ENCODE peak calls at places on chromosome 18, in eight cellular contexts. Y, N, E, D, F, I, V and W are unnamed samples.

GRCh38 chr18:65750421-65751144 is at the start of gene CDH7:
- DNase-seq in Y (no peak), N (peak), E (no peak), D (no peak), F (no peak), I (no peak), V (no peak), W (peak)

GRCh38 chr18:42545825-42546224 is 569.7 kb downstream of the RIT2 start:
- DNase-seq in Y (no peak), N (no peak), E (no peak), D (no peak), F (peak), I (no peak), V (no peak), W (no peak)

GRCh38 chr18:79905389-79905911 is 46.0 kb downstream of the SLC66A2 start:
- DNase-seq in Y (no peak), N (no peak), E (no peak), D (no peak), F (no peak), I (no peak), V (no peak), W (no peak)

GRCh38 chr18:13612111-13612997 is 114.0 kb downstream of the FAM210A start:
- DNase-seq in Y (no peak), N (no peak), E (no peak), D (no peak), F (no peak), I (no peak), V (no peak), W (no peak)

GRCh38 chr18:35756506-35757117 is 175.1 kb downstream of the GALNT1 start:
- DNase-seq in Y (no peak), N (peak), E (no peak), D (peak), F (peak), I (no peak), V (no peak), W (peak)

GRCh38 chr18:11052800-11053199 is 96.6 kb downstream of the PIEZO2 start:
- DNase-seq in Y (no peak), N (no peak), E (no peak), D (no peak), F (no peak), I (no peak), V (no peak), W (no peak)

GRCh38 chr18:72700961-72701710 is 157.0 kb upstream of the CBLN2 start:
- DNase-seq in Y (no peak), N (no peak), E (no peak), D (no peak), F (peak), I (no peak), V (no peak), W (no peak)

GRCh38 chr18:71809711-71810110 is 734.4 kb downstream of the CBLN2 start:
- DNase-seq in Y (no peak), N (no peak), E (no peak), D (no peak), F (no peak), I (no peak), V (no peak), W (no peak)

GRCh38 chr18:64734063-64734462 is 585.2 kb upstream of the LINC00305 start:
- DNase-seq in Y (no peak), N (no peak), E (no peak), D (no peak), F (no peak), I (no peak), V (no peak), W (no peak)

GRCh38 chr18:14179306-14179705 is 47.1 kb upstream of the ZNF519 start:
- DNase-seq in Y (no peak), N (no peak), E (no peak), D (peak), F (peak), I (no peak), V (no peak), W (no peak)

GRCh38 chr18:58391932-58392331 is 237.0 kb downstream of the ALPK2 start:
- DNase-seq in Y (no peak), N (no peak), E (no peak), D (no peak), F (no peak), I (no peak), V (no peak), W (no peak)

GRCh38 chr18:136433-136832 is 21.9 kb upstream of the USP14 start:
- DNase-seq in Y (no peak), N (no peak), E (no peak), D (no peak), F (no peak), I (no peak), V (no peak), W (no peak)

GRCh38 chr18:13813271-13813849 is 10.6 kb upstream of the MC5R start:
- DNase-seq in Y (no peak), N (peak), E (no peak), D (peak), F (peak), I (peak), V (peak), W (peak)

GRCh38 chr18:34795070-34795740 is 85.1 kb downstream of the DTNA start:
- DNase-seq in Y (no peak), N (no peak), E (no peak), D (no peak), F (no peak), I (no peak), V (no peak), W (no peak)

GRCh38 chr18:34048423-34048822 is 176.3 kb downstream of the NOL4 start:
- DNase-seq in Y (no peak), N (no peak), E (no peak), D (no peak), F (no peak), I (no peak), V (no peak), W (no peak)

GRCh38 chr18:77131100-77131651 is 1.4 kb downstream of the MBP start:
- DNase-seq in Y (no peak), N (no peak), E (no peak), D (no peak), F (peak), I (no peak), V (no peak), W (no peak)

GRCh38 chr18:35620765-35621164 is 39.2 kb downstream of the GALNT1 start:
- DNase-seq in Y (no peak), N (no peak), E (no peak), D (no peak), F (no peak), I (no peak), V (no peak), W (no peak)

GRCh38 chr18:13501896-13502295 is 224.5 kb downstream of the FAM210A start:
- DNase-seq in Y (no peak), N (no peak), E (no peak), D (no peak), F (no peak), I (peak), V (no peak), W (no peak)

GRCh38 chr18:77648415-77648814 is 398.8 kb downstream of the GALR1 start:
- DNase-seq in Y (no peak), N (no peak), E (no peak), D (no peak), F (no peak), I (no peak), V (no peak), W (no peak)

GRCh38 chr18:11862468-11863137 is 11.4 kb downstream of the CHMP1B start:
- DNase-seq in Y (no peak), N (no peak), E (no peak), D (no peak), F (no peak), I (no peak), V (no peak), W (no peak)

GRCh38 chr18:73099759-73100158 is 232.0 kb upstream of the NETO1 start:
- DNase-seq in Y (no peak), N (no peak), E (no peak), D (no peak), F (no peak), I (no peak), V (no peak), W (no peak)

GRCh38 chr18:54775686-54776085 is 52.6 kb upstream of the RAB27B start:
- DNase-seq in Y (no peak), N (no peak), E (no peak), D (peak), F (peak), I (no peak), V (no peak), W (no peak)

GRCh38 chr18:47215554-47216138 is 35.8 kb downstream of the SKOR2 start:
- DNase-seq in Y (peak), N (peak), E (no peak), D (peak), F (peak), I (no peak), V (peak), W (peak)

GRCh38 chr18:46468431-46469180 is 188.4 kb downstream of the LOXHD1 start:
- DNase-seq in Y (no peak), N (no peak), E (no peak), D (no peak), F (no peak), I (no peak), V (no peak), W (no peak)

GRCh38 chr18:54822872-54823845 is 5.1 kb upstream of the RAB27B start:
- DNase-seq in Y (peak), N (no peak), E (no peak), D (peak), F (peak), I (no peak), V (peak), W (no peak)

GRCh38 chr18:28176674-28176932 is 327 bp downstream of the CDH2 start:
- DNase-seq in Y (no peak), N (peak), E (no peak), D (peak), F (no peak), I (no peak), V (no peak), W (no peak)

GRCh38 chr18:6609882-6610281 is 119.6 kb upstream of the ARHGAP28 start:
- DNase-seq in Y (no peak), N (no peak), E (no peak), D (no peak), F (no peak), I (no peak), V (no peak), W (no peak)

GRCh38 chr18:74342416-74343043 is 26.9 kb downstream of the C18orf63 start:
- DNase-seq in Y (no peak), N (peak), E (no peak), D (no peak), F (peak), I (no peak), V (peak), W (peak)

GRCh38 chr18:50453732-50454131 is 78.9 kb downstream of the SKA1 start:
- DNase-seq in Y (no peak), N (no peak), E (no peak), D (no peak), F (no peak), I (no peak), V (no peak), W (no peak)

GRCh38 chr18:21267370-21267769 is 25.3 kb downstream of the GREB1L start:
- DNase-seq in Y (no peak), N (no peak), E (no peak), D (no peak), F (no peak), I (no peak), V (no peak), W (no peak)

GRCh38 chr18:27713037-27713726 is 463.7 kb downstream of the CDH2 start:
- DNase-seq in Y (no peak), N (no peak), E (no peak), D (no peak), F (peak), I (no peak), V (no peak), W (no peak)

GRCh38 chr18:3816601-3817363 is 366.8 kb downstream of the TGIF1 start:
- DNase-seq in Y (peak), N (no peak), E (no peak), D (peak), F (peak), I (no peak), V (peak), W (no peak)

GRCh38 chr18:76908277-76908676 is 85.9 kb downstream of the ZNF236 start:
- DNase-seq in Y (no peak), N (no peak), E (no peak), D (no peak), F (no peak), I (no peak), V (no peak), W (no peak)

GRCh38 chr18:21742323-21742687 is 1.7 kb downstream of the MIB1 start:
- DNase-seq in Y (no peak), N (no peak), E (no peak), D (no peak), F (no peak), I (no peak), V (no peak), W (no peak)

GRCh38 chr18:68791801-68792200 is 6.1 kb upstream of the CCDC102B start:
- DNase-seq in Y (no peak), N (no peak), E (no peak), D (no peak), F (no peak), I (no peak), V (no peak), W (no peak)

GRCh38 chr18:63319383-63320040 is at the start of gene BCL2:
- DNase-seq in Y (no peak), N (peak), E (no peak), D (peak), F (peak), I (peak), V (no peak), W (peak)

GRCh38 chr18:43314931-43315330 is 37.6 kb upstream of the SYT4 start:
- DNase-seq in Y (no peak), N (no peak), E (no peak), D (no peak), F (peak), I (no peak), V (no peak), W (no peak)

DNA sequence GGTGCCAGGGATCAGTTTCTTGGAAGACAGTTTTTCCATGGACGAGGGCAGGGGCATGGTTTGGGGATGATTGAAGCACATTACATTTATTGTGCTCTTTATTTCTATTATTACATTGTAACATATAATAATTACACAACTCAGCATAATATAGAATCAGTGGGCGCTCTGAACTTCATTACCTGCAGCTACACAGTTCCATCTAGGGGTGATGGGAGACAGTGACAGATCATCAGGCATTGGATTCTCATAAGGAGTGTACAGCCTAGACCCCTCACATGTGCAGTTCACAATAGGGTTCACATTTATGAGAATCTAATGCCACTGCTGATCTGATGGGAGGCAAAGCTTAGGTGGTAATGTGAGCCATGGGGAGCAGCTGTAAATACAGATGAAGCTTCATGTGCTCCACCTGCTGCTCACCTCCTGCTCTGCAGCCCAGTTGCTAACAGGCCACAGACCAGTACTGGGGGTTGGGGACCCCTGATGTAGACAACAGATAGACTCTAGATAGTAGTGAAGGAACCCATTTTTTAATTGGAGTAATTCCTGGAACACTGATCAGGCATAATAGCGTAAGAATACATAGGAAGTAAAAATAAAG is 41.5 kb upstream of the MC4R start:
- DNase-seq in Y (no peak), N (no peak), E (no peak), D (no peak), F (no peak), I (no peak), V (no peak), W (peak)
- TF ChIP-seq CTCF in Y (peak), N (peak), E (no peak), D (peak), F (peak), I (no peak), V (peak), W (peak)

GRCh38 chr18:48771641-48772380 is 179.0 kb downstream of the SMAD7 start:
- DNase-seq in Y (no peak), N (no peak), E (no peak), D (no peak), F (no peak), I (peak), V (no peak), W (no peak)
- TF ChIP-seq CTCF in Y (no peak), N (no peak), E (no peak), D (no peak), F (no peak), I (no peak), V (no peak), W (no peak)

GRCh38 chr18:48962857-48963554 is 12.2 kb upstream of the SMAD7 start:
- DNase-seq in Y (no peak), N (no peak), E (no peak), D (no peak), F (no peak), I (no peak), V (no peak), W (no peak)
- TF ChIP-seq CTCF in Y (no peak), N (no peak), E (no peak), D (no peak), F (no peak), I (no peak), V (no peak), W (no peak)

DNA sequence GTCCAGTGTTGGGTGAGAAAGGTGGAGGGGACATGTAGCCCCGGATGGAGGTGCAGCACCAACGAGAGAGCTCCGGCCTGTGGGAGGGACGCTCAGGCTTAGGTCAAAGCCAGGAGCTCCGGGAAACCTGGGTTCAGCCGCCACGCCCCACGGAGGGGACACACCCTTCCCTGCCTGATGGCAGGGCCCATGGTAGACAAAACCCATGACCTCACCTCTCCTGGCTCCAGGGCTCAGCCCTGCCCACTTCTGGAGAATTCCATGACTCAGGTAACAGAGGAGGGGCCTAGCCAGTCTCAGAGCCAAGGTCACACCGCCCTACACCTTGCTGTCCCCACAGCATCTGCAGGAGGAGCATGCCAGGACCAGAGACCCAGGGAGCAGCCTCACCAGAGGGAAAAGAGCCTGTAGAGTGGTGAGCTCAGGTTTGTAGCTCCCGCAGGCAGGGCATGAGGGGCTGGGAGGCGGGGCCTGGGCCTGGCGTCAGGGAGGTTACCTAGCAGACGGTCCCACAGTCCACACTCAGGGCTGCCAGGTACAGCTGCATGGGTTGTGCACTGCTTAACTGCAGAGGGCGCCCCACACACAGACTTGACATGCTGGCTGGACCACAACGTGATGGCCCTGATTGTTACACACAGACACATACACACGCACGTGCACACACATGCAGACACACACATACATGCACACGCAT is 70.8 kb upstream of the SMAD7 start:
- DNase-seq in Y (no peak), N (no peak), E (no peak), D (no peak), F (peak), I (peak), V (no peak), W (peak)
- TF ChIP-seq CTCF in Y (peak), N (peak), E (peak), D (peak), F (peak), I (peak), V (peak), W (peak)

GRCh38 chr18:44320619-44321460 is 359.8 kb upstream of the SETBP1 start:
- DNase-seq in Y (no peak), N (no peak), E (no peak), D (no peak), F (no peak), I (no peak), V (no peak), W (no peak)
- TF ChIP-seq CTCF in Y (no peak), N (no peak), E (no peak), D (no peak), F (no peak), I (no peak), V (no peak), W (no peak)